ENCODE peak calls at places on chromosomes 16 and 17, in seven cellular contexts. V, N, E, A, Q, K and W are unnamed samples.
A peak's percentile ranks its signal among the peaks of the same experiment; 100 is the strongest.

GRCh38 chr17:73293480-73293911 is 18.3 kb downstream of the CDC42EP4 start:
- DNase-seq in E (peak; percentile 84), K (no peak), N (no peak), V (no peak), A (peak; percentile 92), Q (peak; percentile 83), W (no peak)

GRCh38 chr16:4086153-4086552 is 30.1 kb downstream of the ADCY9 start:
- DNase-seq in A (no peak), Q (no peak), V (no peak), N (no peak), K (no peak), E (no peak), W (no peak)

GRCh38 chr17:72104164-72104862 is 16.5 kb upstream of the SOX9 start:
- DNase-seq in N (no peak), Q (no peak), A (no peak), E (no peak), K (no peak), V (peak; percentile 63), W (no peak)

GRCh38 chr16:85556456-85557082 is 56.6 kb upstream of the GSE1 start:
- DNase-seq in K (no peak), E (peak; percentile 70), A (no peak), N (peak; percentile 79), V (peak; percentile 86), Q (peak; percentile 88), W (no peak)

GRCh38 chr17:73466704-73467433 is 155.1 kb upstream of the CDC42EP4 start:
- DNase-seq in N (no peak), Q (no peak), K (no peak), A (no peak), E (no peak), V (no peak), W (no peak)

GRCh38 chr16:85816159-85816558 is 16.7 kb downstream of the COX4I1 start:
- DNase-seq in V (no peak), Q (peak; percentile 40), K (no peak), E (no peak), N (no peak), A (no peak), W (no peak)

GRCh38 chr17:17509601-17510425 is 13.6 kb upstream of the RASD1 start:
- DNase-seq in Q (no peak), E (no peak), V (no peak), K (peak; percentile 28), A (no peak), N (no peak), W (peak; percentile 59)

GRCh38 chr17:14337596-14338079 is 36.8 kb downstream of the HS3ST3B1 start:
- DNase-seq in N (no peak), V (no peak), A (no peak), K (no peak), Q (no peak), E (no peak), W (no peak)

GRCh38 chr17:65261682-65262636 is 124.8 kb downstream of the RGS9 start:
- DNase-seq in E (no peak), A (no peak), Q (no peak), K (no peak), N (no peak), V (peak; percentile 20), W (peak; percentile 28)

GRCh38 chr17:45426561-45426960 is 6.1 kb downstream of the ARHGAP27 start:
- DNase-seq in Q (no peak), E (no peak), N (no peak), V (peak; percentile 39), K (no peak), A (no peak), W (no peak)

GRCh38 chr17:385195-385835 is 32.7 kb upstream of the RPH3AL start:
- DNase-seq in A (no peak), E (peak; percentile 60), N (no peak), V (peak; percentile 88), Q (peak; percentile 79), K (no peak), W (no peak)

GRCh38 chr17:75348386-75349012 is 57.0 kb downstream of the GRB2 start:
- DNase-seq in N (no peak), A (no peak), V (no peak), Q (no peak), E (no peak), K (no peak), W (no peak)

GRCh38 chr16:88634141-88634993 is 4.0 kb upstream of the IL17C start:
- DNase-seq in V (peak; percentile 92), Q (peak; percentile 89), A (no peak), E (peak; percentile 54), K (no peak), N (peak; percentile 55), W (peak; percentile 66)

GRCh38 chr17:81465912-81466311 is 46.7 kb downstream of the ACTG1 start:
- DNase-seq in E (no peak), A (no peak), Q (no peak), V (no peak), K (no peak), N (peak; percentile 0), W (no peak)

GRCh38 chr16:57112403-57113041 is 20.1 kb downstream of the CPNE2 start:
- DNase-seq in N (no peak), Q (no peak), E (no peak), K (no peak), V (no peak), A (peak; percentile 67), W (no peak)

GRCh38 chr17:44587339-44587738 is 30.1 kb downstream of the FZD2 start:
- DNase-seq in Q (peak; percentile 66), K (no peak), N (no peak), E (peak; percentile 57), V (peak; percentile 93), A (peak; percentile 90), W (no peak)

GRCh38 chr17:52170963-52171572 is 12.6 kb upstream of the CA10 start:
- DNase-seq in Q (no peak), V (peak; percentile 88), A (no peak), K (peak; percentile 50), N (no peak), E (no peak), W (peak; percentile 63)

GRCh38 chr17:74369221-74369620 is 1.9 kb downstream of the GPR142 start:
- DNase-seq in N (peak; percentile 76), A (peak; percentile 73), K (no peak), E (peak; percentile 48), Q (peak; percentile 80), V (peak; percentile 90), W (no peak)

GRCh38 chr16:81786321-81786720 is 7.2 kb downstream of the PLCG2 start:
- DNase-seq in N (no peak), A (no peak), V (peak; percentile 60), K (no peak), E (no peak), Q (no peak), W (peak; percentile 59)

GRCh38 chr17:38418693-38419507 is 9.4 kb upstream of the ARHGAP23 start:
- DNase-seq in E (no peak), V (peak; percentile 81), A (no peak), K (no peak), Q (no peak), N (no peak), W (no peak)

GRCh38 chr17:52213451-52213850 is 54.9 kb upstream of the CA10 start:
- DNase-seq in V (no peak), K (no peak), Q (no peak), A (no peak), E (no peak), N (no peak), W (no peak)

GRCh38 chr17:39601758-39602532 is 5.8 kb downstream of the NEUROD2 start:
- DNase-seq in V (peak; percentile 69), N (no peak), K (no peak), E (no peak), A (no peak), Q (no peak), W (no peak)
- H3K27me3 ChIP-seq in V (peaks cover 100% of the 10 kb centered on the region), N (peaks cover 74% of the 10 kb centered on the region), K (peaks cover 100% of the 10 kb centered on the region), E (peaks cover 25% of the 10 kb centered on the region), A (peaks cover 64% of the 10 kb centered on the region), Q (peaks cover 100% of the 10 kb centered on the region), W (no peaks in the 10 kb centered on the region)

GRCh38 chr16:1143761-1144450 is 9.0 kb upstream of the CACNA1H start:
- DNase-seq in Q (no peak), E (no peak), V (no peak), N (no peak), K (no peak), A (no peak), W (no peak)
- H3K27me3 ChIP-seq in Q (peaks cover 42% of the 10 kb centered on the region), E (peaks cover 5% of the 10 kb centered on the region), V (no peaks in the 10 kb centered on the region), N (no peaks in the 10 kb centered on the region), K (no peaks in the 10 kb centered on the region), A (no peaks in the 10 kb centered on the region), W (no peaks in the 10 kb centered on the region)

GRCh38 chr17:78346605-78347250 is 13.1 kb downstream of the SOCS3 start:
- DNase-seq in Q (no peak), E (no peak), K (no peak), N (no peak), A (no peak), V (no peak), W (no peak)

GRCh38 chr17:78349831-78350631 is 9.8 kb downstream of the SOCS3 start:
- DNase-seq in V (no peak), N (no peak), A (no peak), E (no peak), K (no peak), Q (no peak), W (no peak)

GRCh38 chr17:78345791-78346494 is 13.9 kb downstream of the SOCS3 start:
- DNase-seq in Q (no peak), A (no peak), E (no peak), N (no peak), K (no peak), V (no peak), W (no peak)

GRCh38 chr17:78347453-78347852 is 12.4 kb downstream of the SOCS3 start:
- DNase-seq in Q (peak; percentile 84), N (no peak), K (no peak), E (peak; percentile 79), A (no peak), V (no peak), W (no peak)

GRCh38 chr17:78348055-78348745 is 11.7 kb downstream of the SOCS3 start:
- DNase-seq in N (no peak), Q (no peak), A (no peak), E (no peak), V (no peak), K (no peak), W (no peak)
- H3K27me3 ChIP-seq in N (no peaks in the 10 kb centered on the region), Q (no peaks in the 10 kb centered on the region), A (no peaks in the 10 kb centered on the region), E (no peaks in the 10 kb centered on the region), V (no peaks in the 10 kb centered on the region), K (no peaks in the 10 kb centered on the region), W (no peaks in the 10 kb centered on the region)

GRCh38 chr17:49910858-49911204 is 58.2 kb upstream of the DLX4 start:
- DNase-seq in A (no peak), N (no peak), E (no peak), K (no peak), Q (no peak), V (no peak), W (no peak)
- H3K27me3 ChIP-seq in A (peaks cover 8% of the 10 kb centered on the region), N (peaks cover 27% of the 10 kb centered on the region), E (no peaks in the 10 kb centered on the region), K (peaks cover 56% of the 10 kb centered on the region), Q (peaks cover 76% of the 10 kb centered on the region), V (peaks cover 39% of the 10 kb centered on the region), W (no peaks in the 10 kb centered on the region)